ENCODE peak calls at places on chromosomes 2 and 18, in five cellular contexts. F, X, T, C and U are unnamed samples.
A peak's percentile ranks its signal among the peaks of the same experiment; 100 is the strongest.

GRCh38 chr18:35619468-35619867 is 37.9 kb downstream of the GALNT1 start:
- DNase-seq in F (no peak), X (no peak), C (no peak), T (peak; percentile 53), U (no peak)

GRCh38 chr2:229081411-229081810 is 189.7 kb downstream of the PID1 start:
- DNase-seq in T (no peak), F (no peak), C (no peak), X (no peak), U (no peak)

GRCh38 chr2:12412898-12413305 is 303.8 kb upstream of the TRIB2 start:
- DNase-seq in X (no peak), C (no peak), T (no peak), F (no peak), U (no peak)

GRCh38 chr2:100470898-100471514 is 724 bp downstream of the NMS start:
- DNase-seq in C (no peak), X (peak; percentile 80), F (no peak), T (no peak), U (peak; percentile 52)

GRCh38 chr2:208392300-208392699 is 14.3 kb upstream of the PTH2R start:
- DNase-seq in X (no peak), T (no peak), C (no peak), F (no peak), U (no peak)

GRCh38 chr2:226080323-226080722 is 680.8 kb downstream of the NYAP2 start:
- DNase-seq in C (no peak), X (no peak), F (no peak), T (no peak), U (no peak)

GRCh38 chr2:9797086-9797485 is 46.2 kb upstream of the TAF1B start:
- DNase-seq in X (no peak), T (no peak), C (no peak), F (no peak), U (no peak)

GRCh38 chr2:56206250-56206649 is 22.5 kb downstream of the CCDC85A start:
- DNase-seq in C (no peak), F (no peak), T (no peak), X (no peak), U (no peak)

GRCh38 chr2:6879011-6879410 is 1.4 kb downstream of the RSAD2 start:
- DNase-seq in X (no peak), T (no peak), F (no peak), C (no peak), U (no peak)